ENCODE peak calls at places on chromosomes 7 and 10, in seven cellular contexts. K, L, R, V, J, M and N are unnamed samples.

GRCh38 chr7:99362801-99363200 is 11.7 kb upstream of the ARPC1B start:
- DNase-seq in K (no peak), L (peak), R (no peak), V (no peak), J (peak), M (no peak), N (no peak)

GRCh38 chr7:72265071-72265470 is 147.1 kb downstream of the CALN1 start:
- DNase-seq in K (no peak), L (no peak), R (no peak), V (no peak), J (no peak), M (no peak), N (no peak)

GRCh38 chr7:1539346-1540321 is 9.1 kb downstream of the MAFK start:
- DNase-seq in K (no peak), L (no peak), R (no peak), V (no peak), J (no peak), M (no peak), N (no peak)

GRCh38 chr10:15236340-15236739 is 67.8 kb upstream of the NMT2 start:
- DNase-seq in K (no peak), L (no peak), R (no peak), V (no peak), J (no peak), M (no peak), N (no peak)

GRCh38 chr10:124949543-124949942 is 7.6 kb downstream of the ZRANB1 start:
- DNase-seq in K (no peak), L (no peak), R (no peak), V (no peak), J (no peak), M (no peak), N (no peak)

GRCh38 chr7:44489955-44490350 is 505 bp downstream of the NUDCD3 start:
- DNase-seq in K (no peak), L (no peak), R (no peak), V (no peak), J (no peak), M (no peak), N (peak)

GRCh38 chr7:3140834-3141233 is 97.2 kb upstream of the CARD11 start:
- DNase-seq in K (no peak), L (no peak), R (no peak), V (no peak), J (peak), M (no peak), N (no peak)

GRCh38 chr10:101367569-101368453 is 13.8 kb downstream of the BTRC start:
- DNase-seq in K (no peak), L (peak), R (no peak), V (no peak), J (no peak), M (peak), N (no peak)

GRCh38 chr7:74263399-74264120 is 9.4 kb upstream of the RFC2 start:
- DNase-seq in K (no peak), L (no peak), R (no peak), V (no peak), J (no peak), M (no peak), N (no peak)

GRCh38 chr10:46223064-46223480 is 63.7 kb upstream of the ANTXRL start:
- DNase-seq in K (no peak), L (no peak), R (no peak), V (no peak), J (no peak), M (no peak), N (peak)

GRCh38 chr10:31404640-31405039 is 85.6 kb downstream of the ZEB1 start:
- DNase-seq in K (peak), L (no peak), R (no peak), V (no peak), J (no peak), M (no peak), N (no peak)

GRCh38 chr7:155807805-155808550 is 4.3 kb downstream of the SHH start:
- DNase-seq in K (no peak), L (no peak), R (no peak), V (no peak), J (no peak), M (no peak), N (peak)
- H3K27ac ChIP-seq in K (no peak), L (no peak), R (no peak), V (peak), J (no peak), M (no peak), N (peak)

DNA sequence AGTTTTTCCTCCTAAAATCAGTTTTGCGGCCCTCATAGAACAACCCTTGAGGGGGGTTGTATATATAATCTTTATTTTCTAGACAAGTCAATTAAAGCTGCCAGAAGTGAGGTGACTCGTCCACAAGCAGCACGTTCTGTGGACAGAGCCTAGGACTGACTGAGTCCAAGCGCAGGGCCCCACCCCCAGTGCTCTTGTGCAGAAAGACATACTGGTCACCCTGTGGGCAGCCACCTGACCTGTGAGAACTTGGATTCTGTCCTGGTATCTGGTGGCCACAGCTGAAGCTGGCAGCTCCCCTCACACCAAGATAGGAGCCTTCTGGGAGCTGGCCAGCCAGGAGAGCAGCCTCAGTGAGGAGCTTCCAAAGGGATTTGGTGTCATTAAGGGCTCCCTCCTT is 89.3 kb downstream of the GRK5 start:
- DNase-seq in K (no peak), L (no peak), R (no peak), V (no peak), J (no peak), M (no peak), N (no peak)
- H3K27ac ChIP-seq in K (no peak), L (no peak), R (no peak), V (no peak), J (no peak), M (no peak), N (no peak)

GRCh38 chr10:59905066-59905734 is 1.2 kb downstream of the CCDC6 start:
- DNase-seq in K (no peak), L (no peak), R (peak), V (peak), J (peak), M (peak), N (peak)
- H3K27ac ChIP-seq in K (peak), L (peak), R (peak), V (peak), J (peak), M (peak), N (peak)

DNA sequence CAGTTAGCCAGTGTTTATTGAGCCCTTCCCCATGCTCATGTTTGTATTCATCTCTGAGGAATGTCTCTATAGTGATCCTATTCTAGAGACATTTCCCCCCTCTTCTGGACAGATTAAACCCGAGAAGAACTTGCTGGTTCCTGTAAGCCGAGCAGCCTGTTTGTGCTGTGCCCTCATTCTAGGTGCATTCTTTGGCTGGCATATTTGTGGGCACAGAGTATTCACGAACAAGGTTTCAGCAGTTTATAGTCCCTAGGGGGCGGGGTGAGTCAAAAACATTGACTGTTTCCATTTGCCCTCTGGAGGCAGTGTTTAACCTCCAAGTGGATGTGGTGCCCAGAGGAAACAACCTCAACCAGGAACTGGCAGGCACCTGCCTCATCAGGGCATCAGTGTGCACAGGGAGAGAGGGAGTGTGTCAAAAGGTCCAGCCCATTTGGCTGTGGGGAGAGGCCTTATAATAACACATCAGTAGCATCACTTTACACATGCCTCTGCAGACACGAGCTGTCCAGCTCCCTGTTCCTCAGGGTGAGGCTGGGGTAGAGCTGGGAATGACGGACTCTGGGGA is 273.3 kb upstream of the LRGUK start:
- DNase-seq in K (peak), L (peak), R (no peak), V (peak), J (no peak), M (peak), N (peak)
- H3K27ac ChIP-seq in K (no peak), L (peak), R (no peak), V (no peak), J (no peak), M (no peak), N (no peak)